ENCODE peak calls at places on chromosome 7, in seven cellular contexts. R is mammary epithelial cell, P is fibroblast of lung, M is K562, O is astrocyte, C is neural progenitor cell, E is HCT116. Z is an unnamed sample. For H3K9me3, the result is how much of the 10 kb centered on the place peaks cover.

GRCh38 chr7:24123061-24123460 is 160.9 kb upstream of the NPY start:
- DNase-seq in C (no peak), P (peak), R (no peak), M (no peak), E (no peak), O (peak), Z (peak)

GRCh38 chr7:36023025-36023424 is 130.0 kb upstream of the EEPD1 start:
- DNase-seq in R (no peak), E (no peak), O (no peak), P (no peak), C (no peak), M (no peak), Z (no peak)

GRCh38 chr7:87146740-87147386 is 5.4 kb upstream of the DMTF1 start:
- DNase-seq in P (no peak), M (no peak), O (no peak), C (no peak), E (no peak), R (no peak), Z (no peak)

GRCh38 chr7:110994028-110994967 is 96.6 kb upstream of the LRRN3 start:
- DNase-seq in C (no peak), E (no peak), R (no peak), O (peak), P (peak), M (peak), Z (no peak)

GRCh38 chr7:53101026-53101425 is 65.6 kb downstream of the POM121L12 start:
- DNase-seq in M (no peak), P (no peak), R (no peak), E (no peak), C (no peak), O (no peak), Z (no peak)

GRCh38 chr7:123367508-123368122 is 166.8 kb downstream of the IQUB start:
- DNase-seq in O (no peak), E (peak), M (peak), P (peak), C (peak), R (peak), Z (peak)

GRCh38 chr7:150994838-150995510 is 4.2 kb downstream of the NOS3 start:
- DNase-seq in E (no peak), R (no peak), M (no peak), O (no peak), C (no peak), P (no peak), Z (no peak)

GRCh38 chr7:23349484-23350157 is 50.5 kb downstream of the MALSU1 start:
- DNase-seq in R (peak), E (peak), M (no peak), P (peak), O (peak), C (peak), Z (peak)

GRCh38 chr7:41996381-41997035 is 240.5 kb downstream of the GLI3 start:
- DNase-seq in P (peak), E (no peak), R (peak), C (no peak), O (peak), M (no peak), Z (peak)

GRCh38 chr7:100914879-100915442 is 19.3 kb upstream of the ACHE start:
- DNase-seq in C (no peak), P (no peak), M (no peak), E (no peak), O (no peak), R (peak), Z (peak)

GRCh38 chr7:66100408-66101050 is 14.1 kb upstream of the CRCP start:
- DNase-seq in E (no peak), C (no peak), O (no peak), P (no peak), M (no peak), R (no peak), Z (peak)
- H3K4me2 ChIP-seq in E (peak), C (peak), O (peak), P (peak), M (peak), R (peak), Z (peak)

DNA sequence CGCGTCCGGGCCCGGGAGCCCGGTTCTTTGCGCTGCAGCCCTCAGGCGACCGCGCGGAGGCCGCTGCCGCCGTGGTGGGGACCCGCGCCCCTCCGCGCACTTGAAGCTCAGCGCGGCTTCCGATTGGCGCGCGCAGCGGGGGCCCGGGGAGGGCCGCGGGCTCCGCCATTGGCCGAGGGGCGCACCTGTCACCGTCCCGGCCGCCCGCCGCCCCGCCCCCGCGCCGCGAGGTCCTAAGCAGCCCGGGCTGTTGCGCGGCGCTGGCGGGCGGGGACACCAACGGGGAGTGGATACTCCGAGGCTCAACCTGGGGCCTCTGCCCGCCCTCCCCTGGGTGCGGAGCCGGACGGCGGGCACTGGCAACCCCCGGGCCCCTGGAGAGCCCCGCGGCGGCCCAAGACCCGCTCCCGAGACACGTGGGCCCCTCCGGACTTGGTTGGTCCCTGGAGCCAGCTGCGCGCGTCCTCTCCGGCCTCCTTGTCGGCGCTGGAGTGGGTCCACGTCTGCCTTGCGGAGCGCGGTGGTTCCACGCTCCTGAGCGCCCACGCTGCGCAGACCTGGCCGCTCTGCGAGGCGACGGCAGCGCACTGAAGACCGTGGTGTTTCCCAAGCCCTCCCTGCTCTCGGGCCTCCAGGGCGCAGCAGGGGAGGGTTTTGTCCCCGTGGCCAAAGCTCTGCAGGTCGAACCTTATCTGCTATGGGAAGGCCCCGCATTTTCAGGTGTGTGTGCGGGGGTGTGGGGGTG is at the start of gene MNX1:
- DNase-seq in O (no peak), R (peak), P (peak), C (peak), E (peak), M (peak), Z (no peak)
- TF ChIP-seq EZH2 in O (peak), R (no peak), P (no peak), C (peak), E (no peak), M (no peak), Z (no peak)

GRCh38 chr7:33196194-33196593 is 66.8 kb downstream of the BBS9 start:
- DNase-seq in R (no peak), C (no peak), E (no peak), M (no peak), P (peak), O (peak), Z (peak)

GRCh38 chr7:33195264-33195663 is 65.9 kb downstream of the BBS9 start:
- DNase-seq in O (peak), M (no peak), E (no peak), R (peak), P (peak), C (no peak), Z (peak)

GRCh38 chr7:33201821-33202220 is 72.5 kb downstream of the BBS9 start:
- DNase-seq in C (no peak), M (no peak), R (peak), O (no peak), P (peak), E (no peak), Z (peak)

DNA sequence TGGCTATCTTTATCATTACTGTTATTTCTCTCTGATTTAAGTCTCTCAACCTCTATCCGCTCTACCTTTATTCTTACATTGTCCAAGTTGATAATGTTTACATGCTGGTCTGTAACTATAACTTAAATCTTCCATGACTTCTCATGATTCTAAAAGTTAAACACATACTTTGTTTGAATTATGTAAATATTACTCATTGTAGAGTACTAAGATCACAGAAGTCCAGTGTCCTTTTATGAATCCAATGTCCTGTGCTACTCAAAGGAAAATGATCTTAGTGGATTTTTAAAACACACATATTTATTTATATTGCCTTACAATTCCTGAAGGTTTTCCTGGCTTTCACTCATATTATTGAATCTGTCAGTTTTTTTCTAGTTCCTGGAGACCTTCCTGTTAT is 70.9 kb downstream of the BBS9 start:
- DNase-seq in C (no peak), R (no peak), P (no peak), E (no peak), O (no peak), M (no peak), Z (no peak)
- H3K9me3 ChIP-seq in C (under half), R (under half), P (under half), E (under half), O (under half), M (under half), Z (under half)

GRCh38 chr7:2037301-2037804 is 195.4 kb downstream of the MAD1L1 start:
- DNase-seq in M (no peak), C (no peak), O (peak), R (no peak), E (no peak), P (no peak), Z (no peak)
- H3K4me2 ChIP-seq in M (peak), C (peak), O (peak), R (peak), E (no peak), P (peak), Z (peak)

DNA sequence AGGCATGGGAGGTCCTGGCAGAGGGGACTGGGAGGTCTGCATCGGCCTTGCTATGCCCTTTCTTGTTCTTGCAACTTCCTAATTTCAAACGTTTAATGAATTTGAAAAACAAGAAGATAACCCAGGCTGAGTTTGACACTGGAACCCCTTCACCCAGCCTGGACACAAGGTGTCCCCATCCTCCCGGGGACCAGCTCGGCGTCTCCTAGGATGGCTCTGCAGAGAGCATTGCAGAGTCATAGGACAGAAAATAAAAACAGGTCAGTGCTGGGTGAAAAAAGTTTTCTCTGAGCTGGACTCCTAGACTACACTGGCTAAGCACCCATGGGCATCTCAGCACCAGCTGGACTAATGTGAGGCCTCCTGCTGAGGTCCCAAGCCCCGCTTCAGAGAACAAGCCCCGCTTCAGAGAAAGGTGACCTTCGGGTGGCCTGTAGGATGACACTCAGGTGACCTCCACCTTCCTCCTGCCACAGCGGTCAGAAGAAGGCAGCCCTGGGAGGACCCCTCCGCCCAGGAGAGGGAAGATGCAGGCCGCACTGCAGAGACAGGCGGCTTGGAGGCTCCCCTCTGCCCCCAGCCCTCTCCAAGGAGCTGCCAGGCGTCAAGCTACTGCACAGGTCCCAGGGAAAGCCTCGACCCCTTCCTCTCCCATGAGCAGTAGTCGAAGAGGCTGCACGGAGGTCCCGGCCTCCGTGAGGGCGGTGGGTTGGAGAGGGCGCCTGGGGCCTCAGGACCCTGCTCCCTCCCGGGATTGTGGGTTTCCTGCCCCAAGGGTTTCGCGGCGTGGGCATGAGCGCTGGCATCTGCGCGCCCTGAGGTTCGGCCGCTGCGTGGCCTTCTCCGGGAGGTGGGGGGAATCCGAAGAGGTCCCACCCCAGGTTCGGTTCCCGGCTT is 9.2 kb upstream of the UNCX start:
- DNase-seq in P (no peak), R (no peak), E (no peak), O (no peak), M (no peak), C (peak), Z (no peak)
- TF ChIP-seq EZH2 in P (no peak), R (no peak), E (no peak), O (peak), M (no peak), C (no peak), Z (no peak)

GRCh38 chr7:4102231-4102841 is 579.8 kb upstream of the FOXK1 start:
- DNase-seq in P (no peak), E (no peak), R (no peak), M (no peak), C (no peak), O (no peak), Z (no peak)

GRCh38 chr7:4100691-4101090 is 581.4 kb upstream of the FOXK1 start:
- DNase-seq in M (no peak), E (no peak), C (no peak), O (no peak), P (no peak), R (no peak), Z (no peak)

GRCh38 chr7:4097001-4097609 is 585.0 kb upstream of the FOXK1 start:
- DNase-seq in R (no peak), P (no peak), M (no peak), E (no peak), C (no peak), O (no peak), Z (no peak)

GRCh38 chr7:4099651-4100050 is 582.4 kb upstream of the FOXK1 start:
- DNase-seq in M (no peak), P (no peak), E (no peak), C (no peak), O (no peak), R (no peak), Z (no peak)

GRCh38 chr7:4100148-4100547 is 581.9 kb upstream of the FOXK1 start:
- DNase-seq in C (no peak), M (no peak), E (no peak), R (no peak), P (no peak), O (no peak), Z (no peak)
- H3K9me3 ChIP-seq in C (under half), M (under half), E (under half), R (under half), P (under half), O (under half), Z (under half)

GRCh38 chr7:105828141-105828540 is 48.3 kb downstream of the ATXN7L1 start:
- DNase-seq in P (no peak), R (no peak), E (no peak), C (no peak), M (no peak), O (no peak), Z (no peak)
- H3K4me2 ChIP-seq in P (no peak), R (no peak), E (peak), C (no peak), M (no peak), O (no peak), Z (no peak)

GRCh38 chr7:27088002-27088931 is 7.5 kb downstream of the HOXA1 start:
- DNase-seq in C (no peak), P (no peak), R (no peak), E (no peak), M (no peak), O (no peak), Z (peak)
- TF ChIP-seq EZH2 in C (peak), P (no peak), R (no peak), E (no peak), M (no peak), O (peak), Z (no peak)

GRCh38 chr7:64736575-64736974 is 57.7 kb upstream of the ZNF138 start:
- DNase-seq in M (no peak), R (no peak), E (no peak), P (no peak), O (no peak), C (no peak), Z (no peak)

GRCh38 chr7:64729089-64729848 is 63.3 kb downstream of the ZNF107 start:
- DNase-seq in M (no peak), O (no peak), C (no peak), P (no peak), R (no peak), E (no peak), Z (no peak)

DNA sequence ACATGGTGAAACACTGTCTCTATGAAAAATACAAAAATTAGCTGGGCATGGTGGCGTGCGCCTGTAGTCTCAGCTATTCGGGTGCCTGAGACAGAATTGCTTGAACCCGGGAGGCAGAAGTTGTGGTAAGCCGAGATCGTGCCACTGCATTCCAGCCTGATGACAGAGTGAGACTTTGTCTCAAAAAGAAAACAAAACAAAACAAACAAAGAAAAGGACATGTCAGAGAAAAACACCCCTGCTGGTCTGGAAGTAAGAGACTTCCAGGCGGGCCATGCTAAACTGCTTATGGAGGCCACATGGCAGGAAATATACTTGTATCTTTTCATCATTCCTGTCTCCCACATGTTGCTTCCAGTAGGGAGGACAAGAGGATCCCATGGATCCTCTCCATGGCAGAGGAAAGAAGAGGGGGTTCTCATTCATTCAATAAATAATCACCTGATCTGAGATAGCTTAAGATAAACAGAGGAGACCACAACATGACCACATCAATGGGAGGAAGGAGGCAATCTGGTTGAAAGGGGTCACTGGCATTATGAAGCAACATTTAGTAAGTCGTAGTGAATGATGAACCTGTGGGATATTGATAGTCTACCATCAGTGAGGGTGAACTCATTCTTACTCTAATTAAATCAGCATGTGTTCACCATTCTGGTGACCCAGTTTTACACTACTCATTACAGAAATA is 60.5 kb upstream of the ZNF138 start:
- DNase-seq in O (no peak), E (no peak), P (no peak), R (no peak), M (no peak), C (no peak), Z (no peak)
- H3K9me3 ChIP-seq in O (under half), E (under half), P (under half), R (under half), M (under half), C (under half), Z (under half)

DNA sequence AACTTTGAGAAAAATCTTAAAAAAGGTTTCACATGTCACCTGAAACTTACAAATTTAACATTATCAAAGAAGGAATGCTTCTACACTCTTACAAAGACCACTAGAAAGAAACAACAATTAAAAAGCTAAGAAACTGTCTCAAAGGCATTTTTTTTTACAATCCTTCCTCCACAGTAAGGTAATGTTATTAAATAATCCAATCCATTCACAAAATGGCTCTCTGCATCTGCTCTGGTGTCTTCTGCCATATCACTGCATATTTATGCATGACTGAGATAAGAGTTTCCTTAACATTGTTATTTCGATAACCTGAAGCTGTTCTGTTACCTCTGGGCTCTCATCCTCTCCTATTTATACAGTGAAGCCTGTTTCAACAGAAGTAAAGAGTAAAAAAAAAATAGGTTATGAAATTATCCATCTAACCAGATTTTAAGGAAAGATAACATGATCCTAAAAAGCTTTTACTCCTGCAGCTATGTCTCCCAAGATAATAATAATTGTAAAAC is 8.5 kb downstream of the HNRNPA2B1 start:
- DNase-seq in M (no peak), O (no peak), E (no peak), R (no peak), C (no peak), P (no peak), Z (no peak)
- H3K4me2 ChIP-seq in M (no peak), O (no peak), E (no peak), R (no peak), C (no peak), P (no peak), Z (no peak)

Z was measured in GM23248.